ENCODE peak calls at places on chromosomes 11 and 22, in five cellular contexts. One of them, this sample, is unnamed.

GRCh38 chr11:121023848-121024751 is at the start of gene TBCEL:
- DNase-seq in PC-3: peak; percentile 69
- DNase-seq in keratinocyte: no peak
- DNase-seq in GM23248: peak; percentile 87
- DNase-seq in fibroblast of lung: peak; percentile 80
- DNase-seq in this sample: peak; percentile 45

GRCh38 chr11:94032066-94032465 is 10.9 kb downstream of the HEPHL1 start:
- DNase-seq in PC-3: no peak
- DNase-seq in keratinocyte: no peak
- DNase-seq in GM23248: no peak
- DNase-seq in fibroblast of lung: no peak
- DNase-seq in this sample: no peak

GRCh38 chr11:67563354-67564114 is 20.1 kb upstream of the GSTP1 start:
- DNase-seq in PC-3: peak; percentile 92
- DNase-seq in keratinocyte: no peak
- DNase-seq in GM23248: peak; percentile 85
- DNase-seq in fibroblast of lung: peak; percentile 97
- DNase-seq in this sample: peak; percentile 80

GRCh38 chr11:102521121-102521520 is 9.4 kb downstream of the MMP7 start:
- DNase-seq in PC-3: no peak
- DNase-seq in keratinocyte: no peak
- DNase-seq in GM23248: no peak
- DNase-seq in fibroblast of lung: no peak
- DNase-seq in this sample: no peak

GRCh38 chr11:71564430-71564829 is 933 bp upstream of the KRTAP5-10 start:
- DNase-seq in PC-3: no peak
- DNase-seq in keratinocyte: no peak
- DNase-seq in GM23248: no peak
- DNase-seq in fibroblast of lung: no peak
- DNase-seq in this sample: no peak

GRCh38 chr11:14022821-14023220 is 60.3 kb downstream of the SPON1 start:
- DNase-seq in PC-3: no peak
- DNase-seq in keratinocyte: no peak
- DNase-seq in GM23248: no peak
- DNase-seq in fibroblast of lung: no peak
- DNase-seq in this sample: no peak

GRCh38 chr22:48753381-48753730 is 1074.3 kb downstream of the BRD1 start:
- DNase-seq in PC-3: no peak
- DNase-seq in keratinocyte: no peak
- DNase-seq in GM23248: no peak
- DNase-seq in fibroblast of lung: no peak
- DNase-seq in this sample: no peak

GRCh38 chr11:33980896-33981295 is 70.6 kb upstream of the CAPRIN1 start:
- DNase-seq in PC-3: no peak
- DNase-seq in keratinocyte: no peak
- DNase-seq in GM23248: no peak
- DNase-seq in fibroblast of lung: no peak
- DNase-seq in this sample: no peak

GRCh38 chr22:37569009-37569920 is 9.0 kb downstream of the CDC42EP1 start:
- DNase-seq in PC-3: no peak
- DNase-seq in keratinocyte: no peak
- DNase-seq in GM23248: no peak
- DNase-seq in fibroblast of lung: no peak
- DNase-seq in this sample: peak; percentile 81

GRCh38 chr22:19880786-19881569 is 26.3 kb upstream of the GNB1L start:
- DNase-seq in PC-3: peak; percentile 96
- DNase-seq in keratinocyte: peak; percentile 49
- DNase-seq in GM23248: peak; percentile 97
- DNase-seq in fibroblast of lung: peak; percentile 97
- DNase-seq in this sample: peak; percentile 91

GRCh38 chr22:20466659-20467379 is 28.8 kb downstream of the KLHL22 start:
- DNase-seq in PC-3: no peak
- DNase-seq in keratinocyte: no peak
- DNase-seq in GM23248: no peak
- DNase-seq in fibroblast of lung: no peak
- DNase-seq in this sample: no peak

GRCh38 chr11:31882951-31883392 is 71.8 kb upstream of the PAX6 start:
- DNase-seq in PC-3: peak; percentile 32
- DNase-seq in keratinocyte: no peak
- DNase-seq in GM23248: peak; percentile 12
- DNase-seq in fibroblast of lung: peak; percentile 39
- DNase-seq in this sample: peak; percentile 90

GRCh38 chr22:21887841-21888240 is 20.4 kb upstream of the MAPK1 start:
- DNase-seq in PC-3: no peak
- DNase-seq in keratinocyte: no peak
- DNase-seq in GM23248: no peak
- DNase-seq in fibroblast of lung: no peak
- DNase-seq in this sample: no peak

GRCh38 chr11:119361056-119361787 is 14.7 kb upstream of the MFRP start:
- DNase-seq in PC-3: peak; percentile 97
- DNase-seq in keratinocyte: peak; percentile 57
- DNase-seq in GM23248: peak; percentile 92
- DNase-seq in fibroblast of lung: peak; percentile 82
- DNase-seq in this sample: peak; percentile 93

GRCh38 chr22:19287076-19287724 is 4.3 kb downstream of the CLTCL1 start:
- DNase-seq in PC-3: peak; percentile 54
- DNase-seq in keratinocyte: peak; percentile 64
- DNase-seq in GM23248: peak; percentile 16
- DNase-seq in fibroblast of lung: peak; percentile 83
- DNase-seq in this sample: peak; percentile 20

GRCh38 chr11:60972182-60973030 is 926 bp downstream of the CD6 start:
- DNase-seq in PC-3: no peak
- DNase-seq in keratinocyte: no peak
- DNase-seq in GM23248: no peak
- DNase-seq in fibroblast of lung: no peak
- DNase-seq in this sample: no peak

GRCh38 chr11:47186937-47187681 is 875 bp upstream of the PACSIN3 start:
- DNase-seq in PC-3: no peak
- DNase-seq in keratinocyte: no peak
- DNase-seq in GM23248: peak; percentile 58
- DNase-seq in fibroblast of lung: peak; percentile 48
- DNase-seq in this sample: peak; percentile 59

GRCh38 chr11:8403310-8403709 is 139.6 kb upstream of the LMO1 start:
- DNase-seq in PC-3: peak; percentile 13
- DNase-seq in keratinocyte: no peak
- DNase-seq in GM23248: peak; percentile 38
- DNase-seq in fibroblast of lung: peak; percentile 27
- DNase-seq in this sample: no peak

GRCh38 chr11:8581300-8581699 is 12.7 kb downstream of the STK33 start:
- DNase-seq in PC-3: no peak
- DNase-seq in keratinocyte: no peak
- DNase-seq in GM23248: peak; percentile 38
- DNase-seq in fibroblast of lung: peak; percentile 5
- DNase-seq in this sample: no peak

GRCh38 chr11:2902784-2903671 is 17.5 kb upstream of the CDKN1C start:
- DNase-seq in PC-3: no peak
- DNase-seq in keratinocyte: no peak
- DNase-seq in GM23248: no peak
- DNase-seq in fibroblast of lung: no peak
- DNase-seq in this sample: no peak

GRCh38 chr22:45425101-45425500 is 11.6 kb downstream of the RIBC2 start:
- DNase-seq in PC-3: no peak
- DNase-seq in keratinocyte: no peak
- DNase-seq in GM23248: peak; percentile 67
- DNase-seq in fibroblast of lung: peak; percentile 27
- DNase-seq in this sample: no peak

GRCh38 chr11:123195182-123196059 is at the start of gene CLMP:
- DNase-seq in PC-3: peak; percentile 62
- DNase-seq in keratinocyte: no peak
- DNase-seq in GM23248: peak; percentile 89
- DNase-seq in fibroblast of lung: peak; percentile 77
- DNase-seq in this sample: no peak

GRCh38 chr22:36175892-36176291 is 15.3 kb upstream of the APOL3 start:
- DNase-seq in PC-3: peak; percentile 33
- DNase-seq in keratinocyte: no peak
- DNase-seq in GM23248: no peak
- DNase-seq in fibroblast of lung: no peak
- DNase-seq in this sample: no peak

GRCh38 chr11:61908730-61909622 is 8.4 kb downstream of the RAB3IL1 start:
- DNase-seq in PC-3: no peak
- DNase-seq in keratinocyte: no peak
- DNase-seq in GM23248: no peak
- DNase-seq in fibroblast of lung: no peak
- DNase-seq in this sample: no peak

GRCh38 chr11:32508780-32509179 is 73.4 kb upstream of the WT1 start:
- DNase-seq in PC-3: no peak
- DNase-seq in keratinocyte: no peak
- DNase-seq in GM23248: no peak
- DNase-seq in fibroblast of lung: no peak
- DNase-seq in this sample: no peak

GRCh38 chr22:33921576-33922181 is 1.4 kb upstream of the LARGE1 start:
- DNase-seq in PC-3: no peak
- DNase-seq in keratinocyte: no peak
- DNase-seq in GM23248: peak; percentile 76
- DNase-seq in fibroblast of lung: peak; percentile 68
- DNase-seq in this sample: peak; percentile 29

GRCh38 chr11:5808500-5809121 is at the start of gene OR52N2:
- DNase-seq in PC-3: peak; percentile 79
- DNase-seq in keratinocyte: peak; percentile 13
- DNase-seq in GM23248: peak; percentile 81
- DNase-seq in fibroblast of lung: peak; percentile 48
- DNase-seq in this sample: peak; percentile 37

GRCh38 chr11:38221295-38221694 is 1623.3 kb upstream of the RAG2 start:
- DNase-seq in PC-3: no peak
- DNase-seq in keratinocyte: no peak
- DNase-seq in GM23248: no peak
- DNase-seq in fibroblast of lung: no peak
- DNase-seq in this sample: no peak

GRCh38 chr11:107840120-107840479 is 18.5 kb downstream of the SLC35F2 start:
- DNase-seq in PC-3: no peak
- DNase-seq in keratinocyte: no peak
- DNase-seq in GM23248: no peak
- DNase-seq in fibroblast of lung: no peak
- DNase-seq in this sample: no peak

GRCh38 chr11:7571640-7572000 is 57.8 kb downstream of the PPFIBP2 start:
- DNase-seq in PC-3: peak; percentile 82
- DNase-seq in keratinocyte: no peak
- DNase-seq in GM23248: peak; percentile 83
- DNase-seq in fibroblast of lung: peak; percentile 45
- DNase-seq in this sample: peak; percentile 61

GRCh38 chr11:64095949-64096348 is 60.2 kb downstream of the FLRT1 start:
- DNase-seq in PC-3: no peak
- DNase-seq in keratinocyte: no peak
- DNase-seq in GM23248: no peak
- DNase-seq in fibroblast of lung: no peak
- DNase-seq in this sample: no peak

GRCh38 chr22:45680932-45681700 is 9.5 kb downstream of the ATXN10 start:
- DNase-seq in PC-3: peak; percentile 83
- DNase-seq in keratinocyte: no peak
- DNase-seq in GM23248: peak; percentile 69
- DNase-seq in fibroblast of lung: peak; percentile 94
- DNase-seq in this sample: peak; percentile 34

GRCh38 chr11:68804786-68805185 is 36.9 kb downstream of the CPT1A start:
- DNase-seq in PC-3: no peak
- DNase-seq in keratinocyte: no peak
- DNase-seq in GM23248: no peak
- DNase-seq in fibroblast of lung: no peak
- DNase-seq in this sample: no peak

GRCh38 chr11:121892131-121892681 is 223.8 kb downstream of the BLID start:
- DNase-seq in PC-3: peak; percentile 42
- DNase-seq in keratinocyte: peak; percentile 55
- DNase-seq in GM23248: peak; percentile 90
- DNase-seq in fibroblast of lung: peak; percentile 81
- DNase-seq in this sample: peak; percentile 44

GRCh38 chr22:25368271-25368670 is 148.8 kb downstream of the CRYBB2 start:
- DNase-seq in PC-3: peak; percentile 61
- DNase-seq in keratinocyte: peak; percentile 23
- DNase-seq in GM23248: peak; percentile 84
- DNase-seq in fibroblast of lung: peak; percentile 75
- DNase-seq in this sample: peak; percentile 58

DNA sequence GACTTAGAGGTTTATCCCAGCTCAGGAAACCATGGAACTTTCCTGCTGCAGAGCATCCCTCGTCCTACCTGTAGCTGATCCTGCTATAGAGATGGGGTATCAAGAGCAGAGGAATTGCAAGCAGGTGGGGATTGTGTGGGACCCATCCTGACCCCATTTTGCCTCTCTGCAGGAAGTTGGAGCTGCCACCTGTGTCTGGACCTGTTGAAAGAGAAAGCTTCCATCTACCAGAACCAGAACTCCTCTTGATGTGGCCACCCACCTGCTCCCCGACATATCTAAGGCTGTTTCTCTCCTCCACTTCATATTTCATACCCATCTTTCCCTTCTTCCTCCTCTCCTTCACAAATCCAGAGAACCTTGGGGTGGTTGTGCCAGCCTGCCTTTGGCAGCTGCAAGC is 3.0 kb upstream of the TIGD3 start:
- DNase-seq in PC-3: no peak
- DNase-seq in keratinocyte: no peak
- DNase-seq in GM23248: no peak
- DNase-seq in fibroblast of lung: no peak
- DNase-seq in this sample: no peak
- TF ChIP-seq EZH2 in PC-3: no peak
- TF ChIP-seq EZH2 in keratinocyte: no peak
- TF ChIP-seq EZH2 in GM23248: no peak
- TF ChIP-seq EZH2 in fibroblast of lung: no peak
- TF ChIP-seq EZH2 in this sample: no peak

GRCh38 chr11:706439-706956 is 467 bp downstream of the EPS8L2 start:
- DNase-seq in PC-3: peak; percentile 65
- DNase-seq in keratinocyte: no peak
- DNase-seq in GM23248: peak; percentile 87
- DNase-seq in fibroblast of lung: peak; percentile 54
- DNase-seq in this sample: no peak

GRCh38 chr11:709109-709997 is 3.3 kb downstream of the EPS8L2 start:
- DNase-seq in PC-3: no peak
- DNase-seq in keratinocyte: no peak
- DNase-seq in GM23248: no peak
- DNase-seq in fibroblast of lung: no peak
- DNase-seq in this sample: no peak

GRCh38 chr11:706957-707816 is 1.2 kb downstream of the EPS8L2 start:
- DNase-seq in PC-3: peak; percentile 31
- DNase-seq in keratinocyte: no peak
- DNase-seq in GM23248: peak; percentile 51
- DNase-seq in fibroblast of lung: peak; percentile 29
- DNase-seq in this sample: peak; percentile 81

GRCh38 chr11:708511-708910 is 2.5 kb downstream of the EPS8L2 start:
- DNase-seq in PC-3: no peak
- DNase-seq in keratinocyte: no peak
- DNase-seq in GM23248: no peak
- DNase-seq in fibroblast of lung: no peak
- DNase-seq in this sample: no peak

GRCh38 chr11:707817-708420 is 1.9 kb downstream of the EPS8L2 start:
- DNase-seq in PC-3: peak; percentile 46
- DNase-seq in keratinocyte: no peak
- DNase-seq in GM23248: no peak
- DNase-seq in fibroblast of lung: peak; percentile 27
- DNase-seq in this sample: peak; percentile 88
- H3K4me3 ChIP-seq in PC-3: peak overlapping the region; percentile 97
- H3K4me3 ChIP-seq in keratinocyte: peak overlapping the region; percentile 84
- H3K4me3 ChIP-seq in GM23248: peak overlapping the region; percentile 87
- H3K4me3 ChIP-seq in fibroblast of lung: no peak overlapping the region
- H3K4me3 ChIP-seq in this sample: peak overlapping the region; percentile 84

GRCh38 chr11:17719940-17720795 is 797 bp downstream of the MYOD1 start:
- DNase-seq in PC-3: no peak
- DNase-seq in keratinocyte: no peak
- DNase-seq in GM23248: peak; percentile 23
- DNase-seq in fibroblast of lung: peak; percentile 38
- DNase-seq in this sample: no peak
- TF ChIP-seq EZH2 in PC-3: no peak
- TF ChIP-seq EZH2 in keratinocyte: peak; percentile 65
- TF ChIP-seq EZH2 in GM23248: peak; percentile 52
- TF ChIP-seq EZH2 in fibroblast of lung: peak; percentile 80
- TF ChIP-seq EZH2 in this sample: no peak

GRCh38 chr11:72641522-72641899 is 32.7 kb downstream of the PDE2A start:
- DNase-seq in PC-3: no peak
- DNase-seq in keratinocyte: no peak
- DNase-seq in GM23248: no peak
- DNase-seq in fibroblast of lung: no peak
- DNase-seq in this sample: no peak
- H3K4me3 ChIP-seq in PC-3: peak overlapping the region; percentile 68
- H3K4me3 ChIP-seq in keratinocyte: no peak overlapping the region
- H3K4me3 ChIP-seq in GM23248: no peak overlapping the region
- H3K4me3 ChIP-seq in fibroblast of lung: no peak overlapping the region
- H3K4me3 ChIP-seq in this sample: peak overlapping the region; percentile 74